ENCODE peak calls at places on chromosomes 2 and 18, in six cellular contexts. S is A549, G is K562, E is HepG2, A is endothelial cell of umbilical vein, N is GM12878. H is an unnamed sample.

GRCh38 chr2:53234548-53234903 is 533.1 kb upstream of the CHAC2 start:
- DNase-seq in A (no peak), N (no peak), E (no peak), S (no peak), G (no peak), H (no peak)

GRCh38 chr2:23411752-23412431 is 26.9 kb downstream of the KLHL29 start:
- DNase-seq in N (no peak), A (no peak), E (no peak), S (no peak), G (no peak), H (no peak)

GRCh38 chr2:128273469-128274081 is 45.1 kb downstream of the HS6ST1 start:
- DNase-seq in E (no peak), N (no peak), S (no peak), G (no peak), A (no peak), H (no peak)

GRCh38 chr18:79579807-79580480 is 99.7 kb upstream of the CTDP1 start:
- DNase-seq in A (no peak), E (no peak), N (no peak), G (no peak), S (no peak), H (no peak)

GRCh38 chr2:11133238-11133935 is 21.9 kb upstream of the SLC66A3 start:
- DNase-seq in N (no peak), E (no peak), G (no peak), A (no peak), S (no peak), H (no peak)

GRCh38 chr2:72555943-72556342 is 269.9 kb downstream of the EXOC6B start:
- DNase-seq in A (no peak), E (peak), N (no peak), G (no peak), S (no peak), H (no peak)

GRCh38 chr2:65134158-65134557 is 4.3 kb upstream of the RAB1A start:
- DNase-seq in A (no peak), S (no peak), G (no peak), E (no peak), N (no peak), H (no peak)

GRCh38 chr2:236965841-236966096 is 119.9 kb upstream of the COPS8 start:
- DNase-seq in N (no peak), E (no peak), S (no peak), G (no peak), A (no peak), H (no peak)

GRCh38 chr2:118013724-118014491 is at the start of gene CCDC93:
- DNase-seq in G (peak), N (peak), S (peak), E (peak), A (peak), H (peak)
- TF ChIP-seq POLR2A in G (peak), N (peak), S (peak), E (peak), A (peak), H (peak)

GRCh38 chr18:56299740-56300139 is 338.7 kb downstream of the TXNL1 start:
- DNase-seq in A (no peak), N (no peak), E (no peak), G (no peak), S (no peak), H (no peak)

GRCh38 chr18:56296381-56296780 is 342.0 kb downstream of the TXNL1 start:
- DNase-seq in S (no peak), E (no peak), A (no peak), G (no peak), N (no peak), H (no peak)

GRCh38 chr18:56294484-56295183 is 343.8 kb downstream of the TXNL1 start:
- DNase-seq in A (no peak), S (no peak), N (no peak), E (no peak), G (no peak), H (no peak)

GRCh38 chr18:56302161-56302560 is 336.2 kb downstream of the TXNL1 start:
- DNase-seq in N (no peak), E (no peak), A (no peak), G (peak), S (no peak), H (no peak)

DNA sequence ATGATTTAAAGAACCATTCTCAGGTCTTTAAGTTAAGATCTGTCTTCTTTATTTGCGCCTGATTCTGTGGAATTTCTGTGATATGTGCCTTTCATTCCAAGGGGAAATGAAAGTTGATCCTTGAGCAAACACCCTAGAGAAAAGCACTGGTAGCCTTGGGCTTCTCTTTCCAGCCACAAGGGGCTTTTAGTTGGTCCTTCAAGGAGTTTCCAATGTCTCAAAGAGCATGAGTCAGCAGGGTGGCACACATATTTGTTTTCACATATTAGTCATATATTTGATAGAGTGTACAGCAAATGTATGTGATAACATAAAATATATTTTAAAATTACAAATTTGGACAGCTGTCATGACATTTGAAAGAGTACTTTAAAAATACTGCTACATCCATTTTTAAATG is 339.5 kb downstream of the TXNL1 start:
- DNase-seq in A (peak), N (no peak), G (peak), E (no peak), S (peak), H (peak)
- TF ChIP-seq MYC in A (no peak), N (no peak), G (no peak), E (no peak), S (no peak), H (no peak)

GRCh38 chr2:17539596-17539992 is 902 bp upstream of the VSNL1 start:
- DNase-seq in E (peak), S (no peak), A (no peak), N (no peak), G (no peak), H (no peak)

GRCh38 chr2:17540813-17541513 is 467 bp downstream of the VSNL1 start:
- DNase-seq in N (no peak), S (no peak), A (peak), G (no peak), E (no peak), H (no peak)

GRCh38 chr2:17541514-17541950 is 1.0 kb downstream of the VSNL1 start:
- DNase-seq in A (no peak), S (no peak), E (no peak), N (no peak), G (no peak), H (no peak)

GRCh38 chr2:17538844-17539554 is 1.5 kb upstream of the VSNL1 start:
- DNase-seq in N (no peak), A (peak), E (peak), S (peak), G (peak), H (no peak)

DNA sequence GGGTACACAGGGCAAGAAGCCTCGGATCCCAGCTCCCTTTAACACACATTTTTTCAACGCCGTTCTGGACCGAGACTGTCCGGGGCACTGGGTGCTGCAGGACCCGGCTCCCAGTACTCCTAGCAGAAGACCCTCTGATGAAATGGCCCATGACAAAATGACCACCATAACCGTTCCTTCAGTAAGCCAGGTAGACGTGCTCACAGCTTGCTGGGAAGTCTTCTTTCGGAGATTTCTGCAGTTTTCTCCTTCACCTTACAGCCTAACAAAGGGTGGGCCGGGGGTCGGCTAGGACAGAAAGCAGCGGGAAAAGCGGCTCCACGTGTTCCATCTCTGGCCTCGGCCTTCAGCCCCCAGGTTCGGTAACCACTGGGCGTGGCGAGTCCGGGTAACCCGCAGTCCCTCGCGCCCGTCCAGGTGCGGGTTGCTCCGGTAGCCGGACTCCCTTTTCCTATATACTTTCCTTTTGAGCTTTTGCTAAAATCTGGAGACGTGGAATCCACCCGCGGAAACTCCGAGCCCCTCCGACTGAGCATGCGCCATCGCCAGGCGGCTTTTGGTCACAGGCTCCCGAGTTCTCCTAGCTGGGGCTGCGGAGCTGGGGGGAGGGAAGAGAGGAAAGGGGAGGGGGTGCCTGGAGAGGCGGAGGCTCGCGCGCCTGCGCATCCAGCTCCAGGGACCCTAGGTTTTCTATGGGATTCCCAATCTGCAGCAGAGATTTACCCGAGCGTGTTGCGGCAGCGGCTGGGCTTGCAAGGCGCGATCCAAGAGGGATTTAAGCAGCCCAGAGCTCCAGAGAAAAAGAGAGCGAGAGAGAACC is at the start of gene VSNL1:
- DNase-seq in A (peak), N (no peak), E (peak), S (peak), G (peak), H (no peak)
- TF ChIP-seq MAX in A (no peak), N (no peak), E (peak), S (peak), G (peak), H (no peak)

DNA sequence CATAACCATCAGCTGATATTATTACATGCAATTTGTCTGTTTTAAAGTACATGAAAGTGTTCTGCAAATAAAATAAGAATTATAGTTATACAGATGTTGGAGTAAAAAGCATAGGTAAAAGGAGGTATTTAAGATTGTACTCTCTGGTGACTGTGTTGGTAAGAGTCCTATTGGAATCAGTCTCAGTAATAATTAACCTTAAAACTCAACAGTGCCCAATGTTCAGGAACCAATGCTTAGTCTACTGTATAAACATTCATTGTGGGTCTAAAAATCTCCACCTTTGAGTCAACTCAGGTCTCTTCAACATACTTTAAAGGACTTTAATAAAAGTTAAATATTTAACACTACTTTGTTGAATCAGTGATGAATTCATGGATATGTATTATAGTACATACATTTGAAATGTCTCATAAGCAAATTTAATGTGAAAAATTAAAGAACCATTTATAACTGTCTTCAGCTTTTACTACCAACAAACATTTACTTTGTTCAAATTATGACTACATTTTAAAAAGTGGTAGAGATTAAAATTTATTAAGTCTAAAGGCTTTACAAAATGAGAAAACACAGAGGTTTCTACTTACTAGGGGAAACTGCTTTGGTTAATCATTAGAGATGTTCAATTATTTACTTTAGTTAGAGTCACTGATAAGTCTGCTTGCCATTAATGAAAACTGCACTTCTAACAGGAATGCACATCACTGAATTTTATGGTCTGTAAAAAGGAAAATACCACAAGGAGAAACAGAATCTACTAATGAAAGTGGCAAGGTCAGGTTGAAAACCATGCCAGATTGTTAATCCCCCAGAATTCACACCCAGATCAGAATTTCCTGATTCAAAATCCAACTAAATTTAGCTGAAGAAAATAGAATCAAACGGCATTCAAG is 90.2 kb upstream of the GRB14 start:
- DNase-seq in S (peak), E (peak), G (no peak), A (no peak), N (no peak), H (no peak)
- TF ChIP-seq POLR2A in S (no peak), E (no peak), G (no peak), A (no peak), N (no peak), H (no peak)

DNA sequence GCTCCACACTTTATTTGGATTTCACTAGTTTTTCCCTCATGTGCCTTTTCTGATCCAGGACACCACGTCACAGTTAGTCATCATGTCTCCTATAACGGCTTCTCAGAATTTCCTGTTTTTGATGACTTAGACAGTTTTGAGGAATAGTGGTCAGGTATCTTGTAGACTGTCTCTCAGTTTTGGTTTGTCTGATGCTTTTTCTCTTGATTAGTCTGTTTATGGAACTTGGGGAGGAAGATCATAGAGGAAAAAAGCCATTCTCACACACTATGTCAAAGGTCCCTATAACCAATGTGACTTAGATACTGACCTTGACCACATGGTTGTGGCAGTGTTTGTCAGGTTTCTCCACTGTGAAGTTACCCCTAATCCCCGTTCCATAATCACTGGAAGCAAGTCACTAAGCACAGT is 89.0 kb downstream of the RAPH1 start:
- DNase-seq in A (peak), E (no peak), S (no peak), G (peak), N (no peak), H (peak)
- TF ChIP-seq MYC in A (no peak), E (no peak), S (no peak), G (no peak), N (no peak), H (no peak)

DNA sequence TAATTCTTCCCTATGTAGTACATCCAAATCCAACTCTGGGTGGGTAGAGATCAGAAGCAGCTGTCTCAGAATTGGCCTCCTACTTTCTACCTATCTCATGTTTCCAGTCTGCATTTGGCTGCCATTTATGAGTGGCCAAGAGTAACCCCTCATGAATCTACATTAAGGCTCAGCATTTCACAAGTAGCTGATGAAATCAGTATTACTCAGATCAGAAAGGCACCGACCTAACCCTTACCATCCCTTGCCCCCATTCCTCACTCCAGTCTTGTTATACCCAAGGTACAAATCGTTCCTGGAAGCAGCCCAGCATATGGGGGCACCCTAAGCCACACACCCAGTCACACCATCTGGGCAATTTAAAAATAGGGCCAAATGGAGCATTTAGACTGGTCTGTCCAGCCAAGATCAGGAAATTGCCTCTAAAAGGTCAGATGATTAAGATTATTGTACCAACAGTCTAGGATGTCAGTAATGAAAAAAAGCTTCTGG is 37.0 kb downstream of the CD28 start:
- DNase-seq in A (peak), G (no peak), E (no peak), N (no peak), S (no peak), H (no peak)
- TF ChIP-seq MAX in A (no peak), G (no peak), E (no peak), N (no peak), S (no peak), H (no peak)

DNA sequence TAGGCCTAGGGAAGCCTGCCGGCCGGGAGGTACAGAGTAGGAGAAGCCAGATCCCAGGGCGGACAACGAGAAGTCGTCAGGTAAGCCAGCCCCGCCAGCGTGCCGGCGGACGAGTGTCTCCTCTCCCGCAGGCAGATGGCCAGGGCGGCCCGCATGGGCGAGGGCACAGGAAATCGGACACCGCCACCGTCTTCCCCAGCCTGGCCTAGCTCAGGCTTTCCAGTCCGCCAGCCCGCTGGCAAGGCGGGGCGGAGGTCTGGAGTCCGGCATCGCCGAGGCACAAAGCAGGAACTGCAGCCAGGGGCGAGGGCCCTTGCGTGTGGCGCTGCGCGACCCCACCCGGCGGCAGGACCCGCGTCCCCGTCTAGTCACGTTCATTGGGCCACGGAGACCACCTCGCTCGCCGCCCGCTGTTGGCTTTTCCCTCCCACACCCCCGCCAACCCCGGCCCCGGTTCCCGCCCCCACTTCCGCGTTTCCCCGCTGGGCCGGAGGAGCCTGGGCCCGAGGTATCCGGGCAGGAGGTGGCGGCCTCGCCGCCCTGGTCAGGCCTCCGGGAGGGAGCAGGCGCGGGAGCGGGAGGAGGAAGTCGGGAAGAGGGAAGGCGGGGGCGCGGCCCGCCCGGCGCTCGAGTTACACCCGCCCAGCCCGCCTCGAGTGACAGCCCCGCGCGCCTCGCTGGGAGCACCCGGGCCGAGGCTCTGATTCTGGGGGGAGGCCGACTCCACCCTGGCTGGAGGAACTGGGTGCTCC is at the start of gene GPD2:
- DNase-seq in A (peak), N (no peak), E (no peak), G (peak), S (peak), H (peak)
- TF ChIP-seq POLR2A in A (peak), N (peak), E (no peak), G (peak), S (peak), H (no peak)

DNA sequence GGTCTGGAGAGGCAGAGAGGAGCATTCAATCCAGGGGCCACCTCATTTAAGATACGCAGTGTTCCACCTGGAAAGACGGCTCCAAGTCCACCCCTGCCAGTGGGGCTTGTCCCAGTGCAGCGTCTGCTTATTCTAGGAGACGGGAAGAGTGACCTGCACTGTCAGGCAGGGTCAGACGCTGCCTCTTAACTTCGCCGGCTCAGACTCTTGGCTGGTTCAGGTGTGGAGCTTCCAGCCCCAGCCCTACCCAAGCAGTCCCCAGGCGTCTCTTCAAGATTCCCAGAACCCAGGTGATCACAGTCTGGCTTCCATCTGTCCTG is 208.5 kb downstream of the TFCP2L1 start:
- DNase-seq in S (no peak), G (no peak), A (no peak), E (no peak), N (no peak), H (no peak)
- TF ChIP-seq MYC in S (no peak), G (no peak), A (no peak), E (no peak), N (no peak), H (no peak)